ENCODE peak calls at places on chromosome 14, in nine cellular contexts. One of them, this sample, is unnamed. For H3K9me3, the result is how much of the 10 kb centered on the place peaks cover.

GRCh38 chr14:67573268-67574010 is 26.6 kb downstream of the PIGH start:
- DNase-seq in GM23248: no peak
- DNase-seq in lower lobe of right lung: peak
- DNase-seq in PC-9: no peak
- DNase-seq in heart left ventricle: no peak
- DNase-seq in CD8-positive, alpha-beta memory T cell: no peak
- DNase-seq in AG04450: no peak
- DNase-seq in neural progenitor cell: no peak
- DNase-seq in HCT116: no peak
- DNase-seq in this sample: no peak

GRCh38 chr14:50064993-50065392 is 51.4 kb downstream of the VCPKMT start:
- DNase-seq in AG04450: no peak
- DNase-seq in heart left ventricle: peak
- DNase-seq in neural progenitor cell: no peak
- DNase-seq in PC-9: no peak
- DNase-seq in CD8-positive, alpha-beta memory T cell: peak
- DNase-seq in HCT116: no peak
- DNase-seq in GM23248: peak
- DNase-seq in lower lobe of right lung: no peak
- DNase-seq in this sample: peak

GRCh38 chr14:99929601-99930000 is 135.6 kb upstream of the EVL start:
- DNase-seq in GM23248: no peak
- DNase-seq in PC-9: no peak
- DNase-seq in CD8-positive, alpha-beta memory T cell: no peak
- DNase-seq in lower lobe of right lung: no peak
- DNase-seq in heart left ventricle: no peak
- DNase-seq in neural progenitor cell: no peak
- DNase-seq in HCT116: no peak
- DNase-seq in AG04450: no peak
- DNase-seq in this sample: no peak

GRCh38 chr14:52338282-52338681 is 24.2 kb downstream of the PTGER2 start:
- DNase-seq in lower lobe of right lung: no peak
- DNase-seq in GM23248: peak
- DNase-seq in neural progenitor cell: no peak
- DNase-seq in CD8-positive, alpha-beta memory T cell: no peak
- DNase-seq in heart left ventricle: no peak
- DNase-seq in HCT116: no peak
- DNase-seq in AG04450: no peak
- DNase-seq in PC-9: no peak
- DNase-seq in this sample: no peak

GRCh38 chr14:83172363-83172762 is 1638.7 kb upstream of the SEL1L start:
- DNase-seq in PC-9: no peak
- DNase-seq in HCT116: no peak
- DNase-seq in neural progenitor cell: no peak
- DNase-seq in heart left ventricle: no peak
- DNase-seq in AG04450: peak
- DNase-seq in GM23248: peak
- DNase-seq in lower lobe of right lung: no peak
- DNase-seq in CD8-positive, alpha-beta memory T cell: no peak
- DNase-seq in this sample: no peak

GRCh38 chr14:56760164-56760914 is 49.9 kb downstream of the OTX2 start:
- DNase-seq in CD8-positive, alpha-beta memory T cell: no peak
- DNase-seq in HCT116: no peak
- DNase-seq in neural progenitor cell: no peak
- DNase-seq in AG04450: no peak
- DNase-seq in GM23248: no peak
- DNase-seq in heart left ventricle: no peak
- DNase-seq in PC-9: no peak
- DNase-seq in lower lobe of right lung: no peak
- DNase-seq in this sample: no peak

GRCh38 chr14:29163109-29163508 is 396.5 kb downstream of the FOXG1 start:
- DNase-seq in HCT116: no peak
- DNase-seq in lower lobe of right lung: no peak
- DNase-seq in PC-9: no peak
- DNase-seq in AG04450: no peak
- DNase-seq in neural progenitor cell: no peak
- DNase-seq in CD8-positive, alpha-beta memory T cell: no peak
- DNase-seq in GM23248: no peak
- DNase-seq in heart left ventricle: no peak
- DNase-seq in this sample: no peak

GRCh38 chr14:28142400-28143015 is 624.1 kb upstream of the FOXG1 start:
- DNase-seq in CD8-positive, alpha-beta memory T cell: no peak
- DNase-seq in AG04450: no peak
- DNase-seq in heart left ventricle: no peak
- DNase-seq in neural progenitor cell: peak
- DNase-seq in GM23248: no peak
- DNase-seq in PC-9: no peak
- DNase-seq in lower lobe of right lung: no peak
- DNase-seq in HCT116: no peak
- DNase-seq in this sample: no peak

GRCh38 chr14:93727039-93727740 is 61.1 kb downstream of the PRIMA1 start:
- DNase-seq in heart left ventricle: no peak
- DNase-seq in AG04450: no peak
- DNase-seq in PC-9: no peak
- DNase-seq in lower lobe of right lung: no peak
- DNase-seq in GM23248: no peak
- DNase-seq in CD8-positive, alpha-beta memory T cell: no peak
- DNase-seq in HCT116: no peak
- DNase-seq in neural progenitor cell: no peak
- DNase-seq in this sample: no peak
- H3K27ac ChIP-seq in heart left ventricle: no peak
- H3K27ac ChIP-seq in AG04450: no peak
- H3K27ac ChIP-seq in PC-9: no peak
- H3K27ac ChIP-seq in lower lobe of right lung: no peak
- H3K27ac ChIP-seq in GM23248: no peak
- H3K27ac ChIP-seq in CD8-positive, alpha-beta memory T cell: no peak
- H3K27ac ChIP-seq in HCT116: no peak
- H3K27ac ChIP-seq in neural progenitor cell: no peak
- H3K27ac ChIP-seq in this sample: no peak

GRCh38 chr14:65627315-65627714 is 214.8 kb downstream of the FUT8 start:
- DNase-seq in GM23248: no peak
- DNase-seq in HCT116: no peak
- DNase-seq in PC-9: no peak
- DNase-seq in lower lobe of right lung: peak
- DNase-seq in neural progenitor cell: no peak
- DNase-seq in heart left ventricle: no peak
- DNase-seq in AG04450: no peak
- DNase-seq in CD8-positive, alpha-beta memory T cell: no peak
- DNase-seq in this sample: no peak

GRCh38 chr14:65632487-65632886 is 220.0 kb downstream of the FUT8 start:
- DNase-seq in heart left ventricle: no peak
- DNase-seq in neural progenitor cell: no peak
- DNase-seq in AG04450: no peak
- DNase-seq in GM23248: no peak
- DNase-seq in PC-9: no peak
- DNase-seq in CD8-positive, alpha-beta memory T cell: no peak
- DNase-seq in lower lobe of right lung: no peak
- DNase-seq in HCT116: no peak
- DNase-seq in this sample: no peak

GRCh38 chr14:65628664-65629063 is 216.1 kb downstream of the FUT8 start:
- DNase-seq in PC-9: no peak
- DNase-seq in HCT116: no peak
- DNase-seq in GM23248: no peak
- DNase-seq in CD8-positive, alpha-beta memory T cell: no peak
- DNase-seq in lower lobe of right lung: no peak
- DNase-seq in heart left ventricle: no peak
- DNase-seq in AG04450: no peak
- DNase-seq in neural progenitor cell: no peak
- DNase-seq in this sample: no peak

GRCh38 chr14:65631040-65631439 is 218.5 kb downstream of the FUT8 start:
- DNase-seq in AG04450: no peak
- DNase-seq in CD8-positive, alpha-beta memory T cell: no peak
- DNase-seq in lower lobe of right lung: no peak
- DNase-seq in neural progenitor cell: no peak
- DNase-seq in heart left ventricle: no peak
- DNase-seq in PC-9: no peak
- DNase-seq in GM23248: no peak
- DNase-seq in HCT116: no peak
- DNase-seq in this sample: no peak
- H3K9me3 ChIP-seq in AG04450: under half
- H3K9me3 ChIP-seq in CD8-positive, alpha-beta memory T cell: under half
- H3K9me3 ChIP-seq in lower lobe of right lung: under half
- H3K9me3 ChIP-seq in neural progenitor cell: under half
- H3K9me3 ChIP-seq in heart left ventricle: under half
- H3K9me3 ChIP-seq in PC-9: under half
- H3K9me3 ChIP-seq in GM23248: under half
- H3K9me3 ChIP-seq in HCT116: under half
- H3K9me3 ChIP-seq in this sample: under half

GRCh38 chr14:73613419-73613963 is 1.2 kb downstream of the ACOT6 start:
- DNase-seq in CD8-positive, alpha-beta memory T cell: no peak
- DNase-seq in PC-9: no peak
- DNase-seq in HCT116: no peak
- DNase-seq in neural progenitor cell: no peak
- DNase-seq in heart left ventricle: no peak
- DNase-seq in AG04450: no peak
- DNase-seq in GM23248: no peak
- DNase-seq in lower lobe of right lung: no peak
- DNase-seq in this sample: no peak
- H3K27ac ChIP-seq in CD8-positive, alpha-beta memory T cell: no peak
- H3K27ac ChIP-seq in PC-9: no peak
- H3K27ac ChIP-seq in HCT116: no peak
- H3K27ac ChIP-seq in neural progenitor cell: no peak
- H3K27ac ChIP-seq in heart left ventricle: no peak
- H3K27ac ChIP-seq in AG04450: no peak
- H3K27ac ChIP-seq in GM23248: no peak
- H3K27ac ChIP-seq in lower lobe of right lung: no peak
- H3K27ac ChIP-seq in this sample: no peak

GRCh38 chr14:103313704-103314103 is 20.3 kb upstream of the EIF5 start:
- DNase-seq in GM23248: peak
- DNase-seq in CD8-positive, alpha-beta memory T cell: no peak
- DNase-seq in neural progenitor cell: no peak
- DNase-seq in lower lobe of right lung: no peak
- DNase-seq in PC-9: no peak
- DNase-seq in heart left ventricle: no peak
- DNase-seq in HCT116: no peak
- DNase-seq in AG04450: no peak
- DNase-seq in this sample: no peak
- H3K9me3 ChIP-seq in GM23248: under half
- H3K9me3 ChIP-seq in CD8-positive, alpha-beta memory T cell: under half
- H3K9me3 ChIP-seq in neural progenitor cell: under half
- H3K9me3 ChIP-seq in lower lobe of right lung: under half
- H3K9me3 ChIP-seq in PC-9: under half
- H3K9me3 ChIP-seq in heart left ventricle: under half
- H3K9me3 ChIP-seq in HCT116: under half
- H3K9me3 ChIP-seq in AG04450: under half
- H3K9me3 ChIP-seq in this sample: under half

DNA sequence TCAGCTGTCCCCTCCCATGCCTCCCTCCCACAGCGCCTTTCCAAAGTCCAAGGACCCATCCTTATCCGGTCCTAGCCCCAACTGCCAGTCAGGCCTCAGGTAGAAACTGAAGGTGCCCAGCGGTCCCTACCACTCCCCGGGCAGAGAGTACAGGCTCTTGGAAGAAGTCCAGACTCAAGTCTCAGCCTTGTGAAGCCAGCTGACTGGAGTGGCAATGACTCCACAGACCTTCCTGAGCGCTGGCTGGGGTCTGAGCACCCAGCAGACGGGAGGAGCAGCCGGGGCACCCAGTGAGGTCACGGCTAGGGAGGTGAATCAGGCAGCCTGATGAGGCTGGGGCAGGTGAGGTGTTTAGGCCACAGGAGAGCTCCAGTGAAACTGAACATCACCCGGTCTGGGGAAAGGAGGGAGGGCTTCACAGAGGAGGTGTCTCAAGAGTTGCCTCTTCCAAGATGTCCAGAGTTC is 60.0 kb downstream of the ITPK1 start:
- DNase-seq in GM23248: no peak
- DNase-seq in AG04450: no peak
- DNase-seq in neural progenitor cell: no peak
- DNase-seq in PC-9: no peak
- DNase-seq in heart left ventricle: no peak
- DNase-seq in CD8-positive, alpha-beta memory T cell: no peak
- DNase-seq in HCT116: no peak
- DNase-seq in lower lobe of right lung: no peak
- DNase-seq in this sample: no peak
- H3K27ac ChIP-seq in GM23248: no peak
- H3K27ac ChIP-seq in AG04450: no peak
- H3K27ac ChIP-seq in neural progenitor cell: no peak
- H3K27ac ChIP-seq in PC-9: no peak
- H3K27ac ChIP-seq in heart left ventricle: peak
- H3K27ac ChIP-seq in CD8-positive, alpha-beta memory T cell: no peak
- H3K27ac ChIP-seq in HCT116: no peak
- H3K27ac ChIP-seq in lower lobe of right lung: no peak
- H3K27ac ChIP-seq in this sample: no peak

DNA sequence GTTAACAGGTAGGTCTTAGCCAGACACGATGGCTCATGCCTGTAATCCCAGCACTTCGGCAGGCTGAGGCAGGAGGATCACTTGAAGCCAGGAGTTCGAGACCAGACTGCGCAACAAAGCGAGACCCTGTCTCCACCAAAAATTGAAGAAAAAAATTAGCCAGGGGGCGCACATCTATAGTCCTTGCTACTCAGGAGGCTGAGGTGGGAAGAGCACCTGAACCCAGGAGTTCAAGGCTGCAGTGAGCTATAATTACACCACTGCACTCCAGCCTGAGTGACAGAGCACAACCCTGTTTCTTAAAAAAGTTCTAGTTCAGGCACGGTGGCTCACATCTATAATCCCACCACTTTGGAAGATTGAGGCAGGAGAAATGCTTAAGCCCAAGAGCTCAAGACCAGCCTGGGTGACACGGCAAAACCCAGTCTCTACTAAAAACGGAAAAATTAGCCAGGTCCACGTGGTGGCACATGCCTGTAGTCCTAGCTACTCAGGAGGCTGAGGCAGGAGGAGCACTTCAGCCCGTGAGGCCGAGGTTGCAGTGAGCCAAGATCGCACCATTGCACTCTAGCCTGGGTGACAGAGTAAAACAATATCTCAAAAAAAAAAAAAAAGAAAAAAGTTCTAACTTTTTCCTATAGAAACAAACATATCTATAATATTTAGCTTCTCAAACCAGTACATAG is 9.1 kb downstream of the BAZ1A start:
- DNase-seq in HCT116: no peak
- DNase-seq in lower lobe of right lung: no peak
- DNase-seq in heart left ventricle: no peak
- DNase-seq in neural progenitor cell: no peak
- DNase-seq in GM23248: no peak
- DNase-seq in AG04450: no peak
- DNase-seq in CD8-positive, alpha-beta memory T cell: no peak
- DNase-seq in PC-9: no peak
- DNase-seq in this sample: no peak
- H3K9me3 ChIP-seq in HCT116: under half
- H3K9me3 ChIP-seq in lower lobe of right lung: under half
- H3K9me3 ChIP-seq in heart left ventricle: under half
- H3K9me3 ChIP-seq in neural progenitor cell: under half
- H3K9me3 ChIP-seq in GM23248: under half
- H3K9me3 ChIP-seq in AG04450: under half
- H3K9me3 ChIP-seq in CD8-positive, alpha-beta memory T cell: under half
- H3K9me3 ChIP-seq in PC-9: under half
- H3K9me3 ChIP-seq in this sample: under half

GRCh38 chr14:69716483-69717187 is 50.3 kb upstream of the SRSF5 start:
- DNase-seq in neural progenitor cell: no peak
- DNase-seq in PC-9: peak
- DNase-seq in AG04450: peak
- DNase-seq in GM23248: peak
- DNase-seq in lower lobe of right lung: no peak
- DNase-seq in HCT116: no peak
- DNase-seq in heart left ventricle: no peak
- DNase-seq in CD8-positive, alpha-beta memory T cell: peak
- DNase-seq in this sample: no peak
- H3K27ac ChIP-seq in neural progenitor cell: no peak
- H3K27ac ChIP-seq in PC-9: no peak
- H3K27ac ChIP-seq in AG04450: peak
- H3K27ac ChIP-seq in GM23248: peak
- H3K27ac ChIP-seq in lower lobe of right lung: peak
- H3K27ac ChIP-seq in HCT116: no peak
- H3K27ac ChIP-seq in heart left ventricle: no peak
- H3K27ac ChIP-seq in CD8-positive, alpha-beta memory T cell: no peak
- H3K27ac ChIP-seq in this sample: no peak

GRCh38 chr14:87405563-87405962 is 587.4 kb downstream of the GALC start:
- DNase-seq in GM23248: no peak
- DNase-seq in lower lobe of right lung: no peak
- DNase-seq in HCT116: no peak
- DNase-seq in PC-9: no peak
- DNase-seq in neural progenitor cell: no peak
- DNase-seq in heart left ventricle: no peak
- DNase-seq in CD8-positive, alpha-beta memory T cell: no peak
- DNase-seq in AG04450: no peak
- DNase-seq in this sample: no peak
- H3K9me3 ChIP-seq in GM23248: under half
- H3K9me3 ChIP-seq in lower lobe of right lung: under half
- H3K9me3 ChIP-seq in HCT116: under half
- H3K9me3 ChIP-seq in PC-9: under half
- H3K9me3 ChIP-seq in neural progenitor cell: under half
- H3K9me3 ChIP-seq in heart left ventricle: under half
- H3K9me3 ChIP-seq in CD8-positive, alpha-beta memory T cell: under half
- H3K9me3 ChIP-seq in AG04450: under half
- H3K9me3 ChIP-seq in this sample: under half